ENCODE peak calls at places on chromosome 19, in four cellular contexts. One of them, this sample, is unnamed.

GRCh38 chr19:10593820-10594637 is 6.9 kb upstream of the AP1M2 start:
- DNase-seq in activated CD4-positive, alpha-beta T cell treated with anti-CD3 and anti-CD28 coated beads, Interleukin-2, amount 50 U/mL, for 48 hours: no peak
- DNase-seq in smooth muscle cell of the brain vasculature: no peak
- DNase-seq in NCI-H345: no peak
- DNase-seq in this sample: no peak

GRCh38 chr19:42433503-42434260 is 6.5 kb upstream of the LIPE start:
- DNase-seq in activated CD4-positive, alpha-beta T cell treated with anti-CD3 and anti-CD28 coated beads, Interleukin-2, amount 50 U/mL, for 48 hours: peak; percentile 73
- DNase-seq in smooth muscle cell of the brain vasculature: no peak
- DNase-seq in NCI-H345: no peak
- DNase-seq in this sample: peak; percentile 62

GRCh38 chr19:19627716-19628498 is at the start of gene LPAR2:
- DNase-seq in activated CD4-positive, alpha-beta T cell treated with anti-CD3 and anti-CD28 coated beads, Interleukin-2, amount 50 U/mL, for 48 hours: peak; percentile 60
- DNase-seq in smooth muscle cell of the brain vasculature: no peak
- DNase-seq in NCI-H345: peak; percentile 76
- DNase-seq in this sample: no peak

GRCh38 chr19:58093071-58093470 is 5.0 kb downstream of the ZSCAN18 start:
- DNase-seq in activated CD4-positive, alpha-beta T cell treated with anti-CD3 and anti-CD28 coated beads, Interleukin-2, amount 50 U/mL, for 48 hours: no peak
- DNase-seq in smooth muscle cell of the brain vasculature: no peak
- DNase-seq in NCI-H345: no peak
- DNase-seq in this sample: no peak

GRCh38 chr19:3065675-3066357 is 3.5 kb upstream of the TLE5 start:
- DNase-seq in activated CD4-positive, alpha-beta T cell treated with anti-CD3 and anti-CD28 coated beads, Interleukin-2, amount 50 U/mL, for 48 hours: no peak
- DNase-seq in smooth muscle cell of the brain vasculature: no peak
- DNase-seq in NCI-H345: no peak
- DNase-seq in this sample: no peak

GRCh38 chr19:18173572-18174294 is at the start of gene IFI30:
- DNase-seq in activated CD4-positive, alpha-beta T cell treated with anti-CD3 and anti-CD28 coated beads, Interleukin-2, amount 50 U/mL, for 48 hours: peak; percentile 71
- DNase-seq in smooth muscle cell of the brain vasculature: no peak
- DNase-seq in NCI-H345: peak; percentile 87
- DNase-seq in this sample: no peak

GRCh38 chr19:30318261-30318660 is 53.9 kb upstream of the ZNF536 start:
- DNase-seq in activated CD4-positive, alpha-beta T cell treated with anti-CD3 and anti-CD28 coated beads, Interleukin-2, amount 50 U/mL, for 48 hours: no peak
- DNase-seq in smooth muscle cell of the brain vasculature: no peak
- DNase-seq in NCI-H345: no peak
- DNase-seq in this sample: no peak

GRCh38 chr19:48480151-48480475 is 10.9 kb downstream of the CYTH2 start:
- DNase-seq in activated CD4-positive, alpha-beta T cell treated with anti-CD3 and anti-CD28 coated beads, Interleukin-2, amount 50 U/mL, for 48 hours: peak; percentile 35
- DNase-seq in smooth muscle cell of the brain vasculature: no peak
- DNase-seq in NCI-H345: no peak
- DNase-seq in this sample: no peak

GRCh38 chr19:19145281-19145999 is 7.2 kb upstream of the TMEM161A start:
- DNase-seq in activated CD4-positive, alpha-beta T cell treated with anti-CD3 and anti-CD28 coated beads, Interleukin-2, amount 50 U/mL, for 48 hours: no peak
- DNase-seq in smooth muscle cell of the brain vasculature: no peak
- DNase-seq in NCI-H345: no peak
- DNase-seq in this sample: no peak

GRCh38 chr19:16315825-16316505 is 8.7 kb upstream of the KLF2 start:
- DNase-seq in activated CD4-positive, alpha-beta T cell treated with anti-CD3 and anti-CD28 coated beads, Interleukin-2, amount 50 U/mL, for 48 hours: no peak
- DNase-seq in smooth muscle cell of the brain vasculature: peak; percentile 69
- DNase-seq in NCI-H345: no peak
- DNase-seq in this sample: peak; percentile 90

GRCh38 chr19:48370955-48371354 is 6.8 kb downstream of the SYNGR4 start:
- DNase-seq in activated CD4-positive, alpha-beta T cell treated with anti-CD3 and anti-CD28 coated beads, Interleukin-2, amount 50 U/mL, for 48 hours: no peak
- DNase-seq in smooth muscle cell of the brain vasculature: no peak
- DNase-seq in NCI-H345: no peak
- DNase-seq in this sample: no peak

GRCh38 chr19:7772752-7773291 is 9.8 kb downstream of the CLEC4M start:
- DNase-seq in activated CD4-positive, alpha-beta T cell treated with anti-CD3 and anti-CD28 coated beads, Interleukin-2, amount 50 U/mL, for 48 hours: peak; percentile 20
- DNase-seq in smooth muscle cell of the brain vasculature: no peak
- DNase-seq in NCI-H345: no peak
- DNase-seq in this sample: no peak

GRCh38 chr19:51706885-51707284 is 13.8 kb downstream of the SPACA6 start:
- DNase-seq in activated CD4-positive, alpha-beta T cell treated with anti-CD3 and anti-CD28 coated beads, Interleukin-2, amount 50 U/mL, for 48 hours: no peak
- DNase-seq in smooth muscle cell of the brain vasculature: no peak
- DNase-seq in NCI-H345: no peak
- DNase-seq in this sample: no peak

GRCh38 chr19:18194554-18195238 is 1.7 kb downstream of the MPV17L2 start:
- DNase-seq in activated CD4-positive, alpha-beta T cell treated with anti-CD3 and anti-CD28 coated beads, Interleukin-2, amount 50 U/mL, for 48 hours: peak; percentile 32
- DNase-seq in smooth muscle cell of the brain vasculature: no peak
- DNase-seq in NCI-H345: no peak
- DNase-seq in this sample: peak; percentile 36

GRCh38 chr19:3580156-3580955 is 4.9 kb upstream of the GIPC3 start:
- DNase-seq in activated CD4-positive, alpha-beta T cell treated with anti-CD3 and anti-CD28 coated beads, Interleukin-2, amount 50 U/mL, for 48 hours: no peak
- DNase-seq in smooth muscle cell of the brain vasculature: peak; percentile 44
- DNase-seq in NCI-H345: no peak
- DNase-seq in this sample: peak; percentile 55

GRCh38 chr19:46487802-46488445 is 7.7 kb downstream of the PNMA8B start:
- DNase-seq in activated CD4-positive, alpha-beta T cell treated with anti-CD3 and anti-CD28 coated beads, Interleukin-2, amount 50 U/mL, for 48 hours: peak; percentile 83
- DNase-seq in smooth muscle cell of the brain vasculature: no peak
- DNase-seq in NCI-H345: peak; percentile 65
- DNase-seq in this sample: peak; percentile 61

GRCh38 chr19:7196721-7197168 is 97.5 kb downstream of the INSR start:
- DNase-seq in activated CD4-positive, alpha-beta T cell treated with anti-CD3 and anti-CD28 coated beads, Interleukin-2, amount 50 U/mL, for 48 hours: no peak
- DNase-seq in smooth muscle cell of the brain vasculature: no peak
- DNase-seq in NCI-H345: no peak
- DNase-seq in this sample: no peak

GRCh38 chr19:1252221-1252817 is 3.9 kb downstream of the MIDN start:
- DNase-seq in activated CD4-positive, alpha-beta T cell treated with anti-CD3 and anti-CD28 coated beads, Interleukin-2, amount 50 U/mL, for 48 hours: peak; percentile 70
- DNase-seq in smooth muscle cell of the brain vasculature: peak; percentile 85
- DNase-seq in NCI-H345: no peak
- DNase-seq in this sample: peak; percentile 82

GRCh38 chr19:34229721-34230120 is 24.6 kb upstream of the GARRE1 start:
- DNase-seq in activated CD4-positive, alpha-beta T cell treated with anti-CD3 and anti-CD28 coated beads, Interleukin-2, amount 50 U/mL, for 48 hours: no peak
- DNase-seq in smooth muscle cell of the brain vasculature: no peak
- DNase-seq in NCI-H345: no peak
- DNase-seq in this sample: no peak

GRCh38 chr19:4295972-4296771 is 6.0 kb downstream of the TMIGD2 start:
- DNase-seq in activated CD4-positive, alpha-beta T cell treated with anti-CD3 and anti-CD28 coated beads, Interleukin-2, amount 50 U/mL, for 48 hours: no peak
- DNase-seq in smooth muscle cell of the brain vasculature: no peak
- DNase-seq in NCI-H345: peak; percentile 63
- DNase-seq in this sample: no peak

GRCh38 chr19:4518345-4519171 is at the start of gene PLIN4:
- DNase-seq in activated CD4-positive, alpha-beta T cell treated with anti-CD3 and anti-CD28 coated beads, Interleukin-2, amount 50 U/mL, for 48 hours: no peak
- DNase-seq in smooth muscle cell of the brain vasculature: no peak
- DNase-seq in NCI-H345: no peak
- DNase-seq in this sample: peak; percentile 72

GRCh38 chr19:13997637-13997962 is 8.5 kb downstream of the RFX1 start:
- DNase-seq in activated CD4-positive, alpha-beta T cell treated with anti-CD3 and anti-CD28 coated beads, Interleukin-2, amount 50 U/mL, for 48 hours: no peak
- DNase-seq in smooth muscle cell of the brain vasculature: no peak
- DNase-seq in NCI-H345: no peak
- DNase-seq in this sample: no peak

GRCh38 chr19:1503089-1503924 is 9.5 kb downstream of the ADAMTSL5 start:
- DNase-seq in activated CD4-positive, alpha-beta T cell treated with anti-CD3 and anti-CD28 coated beads, Interleukin-2, amount 50 U/mL, for 48 hours: peak; percentile 78
- DNase-seq in smooth muscle cell of the brain vasculature: no peak
- DNase-seq in NCI-H345: peak; percentile 45
- DNase-seq in this sample: no peak

GRCh38 chr19:41802770-41803169 is 6.4 kb downstream of the CEACAM3 start:
- DNase-seq in activated CD4-positive, alpha-beta T cell treated with anti-CD3 and anti-CD28 coated beads, Interleukin-2, amount 50 U/mL, for 48 hours: no peak
- DNase-seq in smooth muscle cell of the brain vasculature: no peak
- DNase-seq in NCI-H345: no peak
- DNase-seq in this sample: no peak

GRCh38 chr19:5067666-5068065 is 98.8 kb downstream of the KDM4B start:
- DNase-seq in activated CD4-positive, alpha-beta T cell treated with anti-CD3 and anti-CD28 coated beads, Interleukin-2, amount 50 U/mL, for 48 hours: no peak
- DNase-seq in smooth muscle cell of the brain vasculature: no peak
- DNase-seq in NCI-H345: no peak
- DNase-seq in this sample: no peak

GRCh38 chr19:15252398-15253018 is 20.3 kb upstream of the EPHX3 start:
- DNase-seq in activated CD4-positive, alpha-beta T cell treated with anti-CD3 and anti-CD28 coated beads, Interleukin-2, amount 50 U/mL, for 48 hours: no peak
- DNase-seq in smooth muscle cell of the brain vasculature: no peak
- DNase-seq in NCI-H345: no peak
- DNase-seq in this sample: peak; percentile 50

This sample was measured in dermis microvascular lymphatic vessel endothelial cell.